ENCODE peak calls at places on chromosome 7, in nine cellular contexts. L is retina; U is activated CD4-positive, alpha-beta T cell treated with anti-CD3 and anti-CD28 coated beads for 24 hours; B is hypothalamus; M is GM03348; X is RWPE1; S is heart right ventricle; I is EH; H is NCI-H1105 treated with DMSO at 0.1 percent for 48 hours. V is an unnamed sample.

GRCh38 chr7:142301299-142301698 is 43.4 kb upstream of the PRSS58 start:
- DNase-seq in I (no peak), X (no peak), U (no peak), H (no peak), S (no peak), M (no peak), B (no peak), L (no peak), V (no peak)

GRCh38 chr7:133290676-133291332 is 37.9 kb downstream of the EXOC4 start:
- DNase-seq in B (no peak), S (no peak), M (no peak), X (no peak), U (no peak), L (no peak), H (no peak), I (no peak), V (no peak)

GRCh38 chr7:149071182-149071635 is 19.3 kb downstream of the ZNF786 start:
- DNase-seq in B (no peak), M (no peak), L (no peak), S (no peak), I (no peak), X (no peak), U (no peak), H (no peak), V (no peak)

GRCh38 chr7:1450431-1450830 is 8.8 kb downstream of the MICALL2 start:
- DNase-seq in S (no peak), L (no peak), U (no peak), H (no peak), X (no peak), M (no peak), I (no peak), B (no peak), V (no peak)

GRCh38 chr7:69619619-69620018 is 21.3 kb downstream of the AUTS2 start:
- DNase-seq in L (no peak), H (no peak), B (no peak), I (no peak), M (no peak), S (no peak), X (no peak), U (no peak), V (no peak)

GRCh38 chr7:123754295-123754871 is 5.6 kb upstream of the WASL start:
- DNase-seq in S (no peak), L (no peak), I (no peak), X (no peak), U (no peak), B (no peak), M (no peak), H (no peak), V (no peak)

GRCh38 chr7:100890640-100891521 is 1.4 kb upstream of the UFSP1 start:
- DNase-seq in X (no peak), M (peak), L (peak), U (no peak), B (no peak), H (no peak), S (no peak), I (no peak), V (peak)

GRCh38 chr7:132906193-132906829 is 175.6 kb downstream of the CHCHD3 start:
- DNase-seq in L (peak), I (no peak), U (no peak), B (no peak), M (no peak), X (no peak), S (no peak), H (peak), V (no peak)

GRCh38 chr7:19675816-19676215 is 33.0 kb downstream of the POLR1F start:
- DNase-seq in B (no peak), H (no peak), L (no peak), U (no peak), S (no peak), I (no peak), M (no peak), X (no peak), V (no peak)